ENCODE peak calls at places on chromosomes 16 and 17, in four cellular contexts. Z, H, U and A are unnamed samples.
A peak's percentile ranks its signal among the peaks of the same experiment; 100 is the strongest.

GRCh38 chr16:52497067-52497816 is 49.7 kb downstream of the TOX3 start:
- DNase-seq in Z (no peak), U (no peak), H (no peak), A (no peak)

GRCh38 chr17:3796110-3796821 is 4.7 kb downstream of the ITGAE start:
- DNase-seq in Z (no peak), U (no peak), H (no peak), A (peak; percentile 71)

GRCh38 chr16:54286330-54287017 is at the start of gene IRX3:
- DNase-seq in H (peak; percentile 50), Z (no peak), U (peak; percentile 94), A (no peak)

GRCh38 chr17:14301761-14302401 is 1.0 kb downstream of the HS3ST3B1 start:
- DNase-seq in Z (no peak), H (peak; percentile 75), U (no peak), A (peak; percentile 70)

GRCh38 chr17:30290696-30291570 is 811 bp downstream of the BLMH start:
- DNase-seq in Z (peak; percentile 68), H (peak; percentile 59), U (peak; percentile 45), A (peak; percentile 24)

GRCh38 chr16:70380205-70380918 is 33.7 kb downstream of the DDX19A start:
- DNase-seq in U (peak; percentile 57), H (peak; percentile 85), Z (peak; percentile 80), A (peak; percentile 61)

GRCh38 chr17:9032151-9032550 is 10.8 kb downstream of the NTN1 start:
- DNase-seq in U (no peak), H (no peak), Z (no peak), A (no peak)

GRCh38 chr16:27408012-27408601 is 6.1 kb downstream of the IL21R start:
- DNase-seq in H (peak; percentile 32), U (no peak), Z (no peak), A (no peak)

GRCh38 chr17:48198950-48199541 is 91.5 kb downstream of the SNX11 start:
- DNase-seq in Z (no peak), U (no peak), H (peak; percentile 47), A (no peak)

GRCh38 chr17:27577124-27577761 is 53.7 kb upstream of the LGALS9 start:
- DNase-seq in H (peak; percentile 74), U (no peak), Z (no peak), A (no peak)

GRCh38 chr17:7742729-7743128 is 25.2 kb downstream of the DNAH2 start:
- DNase-seq in U (no peak), H (no peak), Z (no peak), A (no peak)

GRCh38 chr16:53768167-53768566 is 64.2 kb downstream of the FTO start:
- DNase-seq in Z (no peak), H (no peak), U (no peak), A (no peak)

GRCh38 chr16:29745126-29745852 is 501 bp downstream of the C16orf54 start:
- DNase-seq in H (no peak), U (no peak), Z (no peak), A (peak; percentile 71)

GRCh38 chr17:58806046-58806445 is 50.4 kb downstream of the PPM1E start:
- DNase-seq in U (no peak), H (no peak), Z (no peak), A (no peak)

GRCh38 chr17:14427914-14428639 is 127.2 kb downstream of the HS3ST3B1 start:
- DNase-seq in H (no peak), Z (no peak), U (no peak), A (peak; percentile 65)

GRCh38 chr17:29151567-29151966 is 28.6 kb downstream of the MYO18A start:
- DNase-seq in H (peak; percentile 63), Z (no peak), U (no peak), A (no peak)

GRCh38 chr17:30244853-30245385 is 9.4 kb upstream of the SLC6A4 start:
- DNase-seq in Z (no peak), U (no peak), H (peak; percentile 36), A (no peak)

GRCh38 chr16:8751481-8752311 is 45.7 kb downstream of the TMEM186 start:
- DNase-seq in H (peak; percentile 73), U (no peak), Z (peak; percentile 24), A (no peak)

GRCh38 chr17:74870512-74870911 is 2.3 kb downstream of the FDXR start:
- DNase-seq in U (no peak), Z (no peak), H (peak; percentile 33), A (no peak)

GRCh38 chr16:49168146-49168545 is 113.5 kb downstream of the CBLN1 start:
- DNase-seq in U (no peak), H (no peak), Z (no peak), A (no peak)

GRCh38 chr17:7631398-7632380 is 1.8 kb downstream of the SHBG start:
- DNase-seq in U (peak; percentile 39), Z (no peak), H (no peak), A (no peak)

GRCh38 chr16:69918241-69918640 is 32.9 kb upstream of the CLEC18A start:
- DNase-seq in H (no peak), U (no peak), Z (no peak), A (no peak)

GRCh38 chr16:2250652-2251280 is 621 bp downstream of the ECI1 start:
- DNase-seq in H (peak; percentile 34), Z (peak; percentile 72), U (no peak), A (peak; percentile 40)

GRCh38 chr16:53518550-53519416 is 15.8 kb upstream of the AKTIP start:
- DNase-seq in Z (no peak), H (no peak), U (peak; percentile 59), A (peak; percentile 86)

GRCh38 chr16:22641030-22641671 is 130.5 kb downstream of the NPIPB5 start:
- DNase-seq in Z (no peak), U (no peak), H (peak; percentile 19), A (no peak)

GRCh38 chr17:65547253-65547670 is 14.2 kb downstream of the AXIN2 start:
- DNase-seq in Z (peak; percentile 80), U (peak; percentile 72), H (no peak), A (no peak)

GRCh38 chr17:5049314-5049819 is 14.1 kb upstream of the SLC52A1 start:
- DNase-seq in U (no peak), H (no peak), Z (no peak), A (peak; percentile 84)

GRCh38 chr17:43574348-43574747 is 28.2 kb upstream of the ETV4 start:
- DNase-seq in U (no peak), Z (no peak), H (no peak), A (no peak)

GRCh38 chr17:59498421-59499307 is 66.7 kb upstream of the DHX40 start:
- DNase-seq in H (no peak), Z (no peak), U (no peak), A (no peak)

GRCh38 chr17:36599546-36600250 is 1.7 kb upstream of the MRM1 start:
- DNase-seq in Z (no peak), U (no peak), H (no peak), A (no peak)

GRCh38 chr17:39591958-39592954 is 15.5 kb downstream of the NEUROD2 start:
- DNase-seq in Z (no peak), H (peak; percentile 52), U (no peak), A (no peak)

GRCh38 chr16:89408315-89408714 is 82.0 kb downstream of the ANKRD11 start:
- DNase-seq in H (no peak), U (peak; percentile 52), Z (no peak), A (no peak)

GRCh38 chr17:74024871-74025531 is 178.5 kb upstream of the RPL38 start:
- DNase-seq in Z (no peak), H (no peak), U (no peak), A (no peak)

GRCh38 chr17:17874478-17874877 is 37.7 kb upstream of the SREBF1 start:
- DNase-seq in H (peak; percentile 86), Z (no peak), U (peak; percentile 62), A (no peak)

DNA sequence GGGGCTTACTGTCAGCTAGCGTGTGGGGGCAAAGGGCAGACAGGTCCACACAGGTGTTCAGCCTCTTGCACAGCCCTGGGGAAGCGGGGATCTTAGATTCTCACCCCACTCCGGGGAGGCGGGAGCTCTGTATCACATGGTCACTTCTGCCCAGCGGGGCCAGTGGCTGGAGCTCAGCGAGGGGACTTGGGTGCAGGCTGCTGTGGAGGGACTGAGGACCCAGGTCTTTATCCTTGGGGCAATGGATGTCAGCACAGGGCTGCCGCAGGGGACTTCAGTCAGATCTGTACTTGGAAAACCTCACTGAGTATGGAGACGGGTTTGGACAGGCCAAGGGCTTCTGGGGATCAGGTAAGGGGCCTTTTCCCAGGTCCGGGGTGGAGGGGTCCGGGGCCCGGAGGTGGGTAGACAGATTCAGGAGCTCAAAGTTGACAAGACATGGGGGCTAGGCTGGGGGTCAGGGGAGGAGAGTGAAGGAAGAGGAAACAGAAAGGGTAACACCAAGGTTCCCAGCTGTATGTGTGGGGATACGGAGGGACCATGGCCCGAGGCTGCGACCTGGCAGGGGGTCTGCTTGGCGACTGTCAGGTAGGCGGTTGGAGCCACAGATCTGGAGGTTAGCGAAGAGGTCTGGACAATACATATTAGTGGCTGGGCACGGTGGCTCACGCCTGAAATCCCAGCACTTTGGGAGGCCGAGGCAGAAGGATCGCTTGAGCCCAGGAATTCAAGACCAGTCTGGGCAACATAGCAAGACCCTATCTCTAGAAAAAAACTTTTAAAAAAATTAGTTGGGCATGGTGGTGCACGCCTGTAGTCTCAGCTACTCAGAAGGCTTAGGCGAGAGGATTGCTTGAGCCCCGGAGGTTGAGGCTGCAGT is 15.1 kb upstream of the BAIAP2 start:
- DNase-seq in H (no peak), U (no peak), Z (peak; percentile 63), A (no peak)
- H3K4me3 ChIP-seq in H (no peak overlapping the region), U (no peak overlapping the region), Z (no peak overlapping the region), A (no peak overlapping the region)

GRCh38 chr17:16072031-16072430 is 72.4 kb downstream of the TTC19 start:
- DNase-seq in U (no peak), H (no peak), Z (no peak), A (no peak)

GRCh38 chr17:16066125-16066524 is 66.5 kb downstream of the TTC19 start:
- DNase-seq in H (no peak), Z (no peak), U (no peak), A (no peak)

GRCh38 chr17:16073845-16074244 is 74.2 kb downstream of the TTC19 start:
- DNase-seq in Z (no peak), U (no peak), H (no peak), A (no peak)

GRCh38 chr17:16068323-16068722 is 68.7 kb downstream of the TTC19 start:
- DNase-seq in U (no peak), Z (no peak), H (no peak), A (no peak)
- H3K36me3 ChIP-seq in U (peaks cover 100% of the 10 kb centered on the region), Z (peaks cover 16% of the 10 kb centered on the region), H (peaks cover 31% of the 10 kb centered on the region), A (peaks cover 78% of the 10 kb centered on the region)

GRCh38 chr17:80783461-80783860 is 208.2 kb upstream of the CHMP6 start:
- DNase-seq in H (peak; percentile 32), U (no peak), Z (peak; percentile 64), A (no peak)

GRCh38 chr17:80783971-80784370 is 207.7 kb upstream of the CHMP6 start:
- DNase-seq in Z (peak; percentile 66), U (no peak), H (no peak), A (no peak)

GRCh38 chr17:80781188-80781577 is 210.5 kb upstream of the CHMP6 start:
- DNase-seq in H (no peak), Z (peak; percentile 63), U (no peak), A (no peak)

GRCh38 chr17:80781851-80782277 is 209.8 kb upstream of the CHMP6 start:
- DNase-seq in U (no peak), Z (peak; percentile 61), H (no peak), A (no peak)

GRCh38 chr17:80782536-80783427 is 208.9 kb upstream of the CHMP6 start:
- DNase-seq in H (peak; percentile 93), U (no peak), Z (peak; percentile 90), A (peak; percentile 71)
- H3K27ac ChIP-seq in H (peak overlapping the region; percentile 17), U (no peak overlapping the region), Z (peak overlapping the region; percentile 72), A (peak overlapping the region; percentile 46)

DNA sequence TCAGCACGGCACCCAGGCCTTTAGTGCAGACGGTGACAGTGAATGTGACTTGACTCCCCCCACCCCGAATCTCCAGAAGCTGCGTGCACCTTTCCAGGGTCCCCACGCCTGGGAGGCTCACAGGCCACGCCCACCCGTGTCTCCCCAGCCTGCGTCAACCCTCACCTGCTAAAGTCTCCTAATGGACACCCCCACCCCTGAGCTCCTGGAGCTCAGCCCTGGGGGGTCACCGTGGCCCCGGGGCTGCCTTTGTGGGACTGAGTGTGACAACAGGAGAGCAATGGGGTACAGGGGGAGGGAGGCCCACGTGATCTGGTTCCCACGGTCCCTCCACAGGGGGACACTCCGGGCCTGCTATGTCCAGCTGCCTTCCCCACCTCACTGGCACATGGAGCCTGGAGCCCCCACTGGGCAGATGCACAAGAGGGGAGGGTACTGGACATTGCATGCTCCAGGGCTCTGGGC is 7.4 kb upstream of the FASN start:
- DNase-seq in U (no peak), H (no peak), Z (peak; percentile 64), A (no peak)
- H3K4me3 ChIP-seq in U (no peak overlapping the region), H (no peak overlapping the region), Z (no peak overlapping the region), A (peak overlapping the region; percentile 84)